ENCODE peak calls at places on chromosomes 13 and 19, in six cellular contexts. One of them, this sample, is unnamed. For H3K27me3, the result is how much of the 10 kb centered on the place peaks cover.

GRCh38 chr19:33638167-33639033 is 16.6 kb downstream of the CHST8 start:
- DNase-seq in ovary: no peak
- DNase-seq in Peyer's patch: no peak
- DNase-seq in esophagus squamous epithelium: no peak
- DNase-seq in prostate gland: no peak
- DNase-seq in adrenal gland: no peak
- DNase-seq in this sample: no peak

GRCh38 chr19:50377517-50377916 is 1.3 kb downstream of the NR1H2 start:
- DNase-seq in esophagus squamous epithelium: no peak
- DNase-seq in prostate gland: no peak
- DNase-seq in adrenal gland: no peak
- DNase-seq in Peyer's patch: no peak
- DNase-seq in ovary: no peak
- DNase-seq in this sample: no peak

GRCh38 chr13:27981006-27981708 is 7.3 kb downstream of the URAD start:
- DNase-seq in esophagus squamous epithelium: no peak
- DNase-seq in prostate gland: no peak
- DNase-seq in ovary: no peak
- DNase-seq in Peyer's patch: no peak
- DNase-seq in adrenal gland: no peak
- DNase-seq in this sample: no peak

GRCh38 chr19:39873385-39873784 is 27.2 kb upstream of the FBL start:
- DNase-seq in esophagus squamous epithelium: no peak
- DNase-seq in ovary: no peak
- DNase-seq in Peyer's patch: no peak
- DNase-seq in adrenal gland: no peak
- DNase-seq in prostate gland: no peak
- DNase-seq in this sample: no peak

GRCh38 chr19:2983351-2984195 is 6.2 kb downstream of the TLE6 start:
- DNase-seq in adrenal gland: peak
- DNase-seq in esophagus squamous epithelium: no peak
- DNase-seq in Peyer's patch: no peak
- DNase-seq in prostate gland: peak
- DNase-seq in ovary: peak
- DNase-seq in this sample: peak

GRCh38 chr19:12821761-12822160 is 12.6 kb downstream of the RTBDN start:
- DNase-seq in prostate gland: no peak
- DNase-seq in Peyer's patch: no peak
- DNase-seq in ovary: no peak
- DNase-seq in adrenal gland: no peak
- DNase-seq in esophagus squamous epithelium: no peak
- DNase-seq in this sample: no peak

GRCh38 chr19:9958451-9958850 is 22.1 kb upstream of the OLFM2 start:
- DNase-seq in adrenal gland: no peak
- DNase-seq in ovary: no peak
- DNase-seq in Peyer's patch: no peak
- DNase-seq in esophagus squamous epithelium: no peak
- DNase-seq in prostate gland: no peak
- DNase-seq in this sample: peak

GRCh38 chr19:38134538-38135149 is 89.4 kb downstream of the DPF1 start:
- DNase-seq in esophagus squamous epithelium: no peak
- DNase-seq in ovary: no peak
- DNase-seq in prostate gland: no peak
- DNase-seq in adrenal gland: no peak
- DNase-seq in Peyer's patch: peak
- DNase-seq in this sample: no peak

GRCh38 chr13:37747071-37747612 is 122.4 kb downstream of the TRPC4 start:
- DNase-seq in adrenal gland: no peak
- DNase-seq in prostate gland: no peak
- DNase-seq in ovary: no peak
- DNase-seq in Peyer's patch: no peak
- DNase-seq in esophagus squamous epithelium: no peak
- DNase-seq in this sample: no peak

GRCh38 chr13:46097015-46097414 is 7.8 kb downstream of the CPB2 start:
- DNase-seq in ovary: no peak
- DNase-seq in Peyer's patch: no peak
- DNase-seq in esophagus squamous epithelium: no peak
- DNase-seq in prostate gland: no peak
- DNase-seq in adrenal gland: no peak
- DNase-seq in this sample: no peak

GRCh38 chr19:35013820-35014754 is 14.0 kb downstream of the GRAMD1A start:
- DNase-seq in esophagus squamous epithelium: no peak
- DNase-seq in prostate gland: no peak
- DNase-seq in adrenal gland: no peak
- DNase-seq in Peyer's patch: peak
- DNase-seq in ovary: no peak
- DNase-seq in this sample: no peak

GRCh38 chr13:21175656-21176194 is 627 bp downstream of the SKA3 start:
- DNase-seq in adrenal gland: no peak
- DNase-seq in Peyer's patch: no peak
- DNase-seq in esophagus squamous epithelium: no peak
- DNase-seq in ovary: no peak
- DNase-seq in prostate gland: no peak
- DNase-seq in this sample: no peak

GRCh38 chr19:47094557-47095517 is 18.7 kb downstream of the ZC3H4 start:
- DNase-seq in Peyer's patch: no peak
- DNase-seq in esophagus squamous epithelium: no peak
- DNase-seq in ovary: peak
- DNase-seq in adrenal gland: no peak
- DNase-seq in prostate gland: no peak
- DNase-seq in this sample: no peak

GRCh38 chr19:39825531-39826076 is 8.4 kb downstream of the DYRK1B start:
- DNase-seq in esophagus squamous epithelium: no peak
- DNase-seq in adrenal gland: no peak
- DNase-seq in prostate gland: no peak
- DNase-seq in Peyer's patch: no peak
- DNase-seq in ovary: no peak
- DNase-seq in this sample: no peak

GRCh38 chr19:46678110-46678732 is 17.2 kb upstream of the DACT3 start:
- DNase-seq in esophagus squamous epithelium: no peak
- DNase-seq in adrenal gland: no peak
- DNase-seq in ovary: no peak
- DNase-seq in Peyer's patch: peak
- DNase-seq in prostate gland: no peak
- DNase-seq in this sample: no peak

GRCh38 chr19:16872728-16873127 is 16.1 kb upstream of the F2RL3 start:
- DNase-seq in esophagus squamous epithelium: no peak
- DNase-seq in Peyer's patch: no peak
- DNase-seq in adrenal gland: no peak
- DNase-seq in prostate gland: no peak
- DNase-seq in ovary: no peak
- DNase-seq in this sample: no peak

GRCh38 chr19:12834976-12835757 is 788 bp upstream of the RTBDN start:
- DNase-seq in Peyer's patch: no peak
- DNase-seq in esophagus squamous epithelium: no peak
- DNase-seq in ovary: no peak
- DNase-seq in prostate gland: no peak
- DNase-seq in adrenal gland: no peak
- DNase-seq in this sample: no peak

GRCh38 chr13:54852831-54853230 is 1824.2 kb downstream of the OLFM4 start:
- DNase-seq in Peyer's patch: no peak
- DNase-seq in esophagus squamous epithelium: no peak
- DNase-seq in adrenal gland: no peak
- DNase-seq in prostate gland: no peak
- DNase-seq in ovary: no peak
- DNase-seq in this sample: no peak

DNA sequence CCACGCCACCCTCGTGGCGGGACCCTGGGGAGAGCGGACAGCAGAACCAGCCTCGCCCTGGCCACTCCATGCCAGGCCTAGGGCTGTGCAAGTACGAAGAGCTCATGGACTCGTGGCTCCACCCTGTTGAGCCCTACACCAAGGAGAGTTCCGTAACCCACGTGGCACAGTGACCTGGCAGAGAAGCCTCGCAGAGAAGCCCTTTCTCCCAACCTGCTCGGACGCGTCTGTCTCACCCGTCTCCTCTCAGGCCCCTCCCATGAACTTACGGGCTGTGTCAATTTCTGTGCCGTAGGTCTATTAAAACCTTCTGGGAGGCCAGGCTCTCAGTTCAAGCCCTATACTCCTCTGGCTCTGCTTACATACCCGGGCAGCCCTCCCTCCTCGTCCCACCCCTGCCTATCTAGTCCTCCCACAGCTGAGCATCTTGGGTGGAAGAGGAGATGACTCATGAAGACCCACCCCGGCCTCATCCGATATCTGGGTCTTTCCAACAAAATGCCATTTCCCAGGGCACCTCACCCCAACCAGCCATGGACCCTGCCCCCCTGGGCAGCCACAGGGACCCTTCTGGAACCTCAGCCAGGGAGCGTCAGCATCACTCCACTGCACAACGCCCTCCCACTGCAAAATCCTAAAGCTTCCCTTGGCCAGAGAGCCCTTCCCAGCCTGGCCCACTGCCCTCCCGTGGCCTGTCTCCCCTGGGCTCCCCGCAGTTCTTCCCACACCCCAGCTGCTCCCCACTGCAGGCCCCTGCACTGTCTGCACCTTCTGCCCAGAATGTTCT is 2.4 kb downstream of the UBXN6 start:
- DNase-seq in esophagus squamous epithelium: no peak
- DNase-seq in prostate gland: peak
- DNase-seq in Peyer's patch: no peak
- DNase-seq in ovary: peak
- DNase-seq in adrenal gland: peak
- DNase-seq in this sample: no peak
- TF ChIP-seq POLR2A in esophagus squamous epithelium: no peak
- TF ChIP-seq POLR2A in prostate gland: peak
- TF ChIP-seq POLR2A in Peyer's patch: no peak
- TF ChIP-seq POLR2A in ovary: no peak
- TF ChIP-seq POLR2A in adrenal gland: peak
- TF ChIP-seq POLR2A in this sample: no peak

GRCh38 chr19:8044018-8044417 is 8.5 kb upstream of the CCL25 start:
- DNase-seq in esophagus squamous epithelium: no peak
- DNase-seq in ovary: no peak
- DNase-seq in prostate gland: no peak
- DNase-seq in adrenal gland: peak
- DNase-seq in Peyer's patch: no peak
- DNase-seq in this sample: no peak

GRCh38 chr19:8050274-8051096 is 2.1 kb upstream of the CCL25 start:
- DNase-seq in Peyer's patch: peak
- DNase-seq in esophagus squamous epithelium: peak
- DNase-seq in adrenal gland: peak
- DNase-seq in prostate gland: peak
- DNase-seq in ovary: peak
- DNase-seq in this sample: peak

GRCh38 chr19:8046569-8047165 is 5.9 kb upstream of the CCL25 start:
- DNase-seq in prostate gland: no peak
- DNase-seq in Peyer's patch: no peak
- DNase-seq in ovary: no peak
- DNase-seq in adrenal gland: no peak
- DNase-seq in esophagus squamous epithelium: no peak
- DNase-seq in this sample: no peak

GRCh38 chr19:8042900-8043299 is 9.7 kb upstream of the CCL25 start:
- DNase-seq in esophagus squamous epithelium: no peak
- DNase-seq in prostate gland: no peak
- DNase-seq in adrenal gland: no peak
- DNase-seq in ovary: no peak
- DNase-seq in Peyer's patch: no peak
- DNase-seq in this sample: no peak

GRCh38 chr19:8045872-8046568 is 6.5 kb upstream of the CCL25 start:
- DNase-seq in adrenal gland: no peak
- DNase-seq in prostate gland: no peak
- DNase-seq in esophagus squamous epithelium: no peak
- DNase-seq in ovary: no peak
- DNase-seq in Peyer's patch: no peak
- DNase-seq in this sample: no peak
- H3K27me3 ChIP-seq in adrenal gland: under half
- H3K27me3 ChIP-seq in prostate gland: under half
- H3K27me3 ChIP-seq in esophagus squamous epithelium: under half
- H3K27me3 ChIP-seq in ovary: under half
- H3K27me3 ChIP-seq in Peyer's patch: under half
- H3K27me3 ChIP-seq in this sample: under half

GRCh38 chr13:51801631-51802099 is 2.3 kb downstream of the DHRS12 start:
- DNase-seq in Peyer's patch: no peak
- DNase-seq in adrenal gland: peak
- DNase-seq in ovary: peak
- DNase-seq in esophagus squamous epithelium: no peak
- DNase-seq in prostate gland: peak
- DNase-seq in this sample: peak
- TF ChIP-seq CTCF in Peyer's patch: no peak
- TF ChIP-seq CTCF in adrenal gland: peak
- TF ChIP-seq CTCF in ovary: no peak
- TF ChIP-seq CTCF in esophagus squamous epithelium: peak
- TF ChIP-seq CTCF in prostate gland: peak
- TF ChIP-seq CTCF in this sample: peak

GRCh38 chr19:18416778-18417249 is 2.4 kb upstream of the SSBP4 start:
- DNase-seq in esophagus squamous epithelium: no peak
- DNase-seq in prostate gland: peak
- DNase-seq in Peyer's patch: no peak
- DNase-seq in adrenal gland: peak
- DNase-seq in ovary: peak
- DNase-seq in this sample: peak

GRCh38 chr19:18417250-18418033 is 1.8 kb upstream of the SSBP4 start:
- DNase-seq in ovary: peak
- DNase-seq in Peyer's patch: no peak
- DNase-seq in esophagus squamous epithelium: no peak
- DNase-seq in adrenal gland: peak
- DNase-seq in prostate gland: no peak
- DNase-seq in this sample: no peak

GRCh38 chr19:18412610-18413239 is 6.5 kb upstream of the SSBP4 start:
- DNase-seq in prostate gland: no peak
- DNase-seq in esophagus squamous epithelium: no peak
- DNase-seq in Peyer's patch: no peak
- DNase-seq in ovary: no peak
- DNase-seq in adrenal gland: peak
- DNase-seq in this sample: no peak

GRCh38 chr19:18414504-18415176 is 4.6 kb upstream of the SSBP4 start:
- DNase-seq in esophagus squamous epithelium: no peak
- DNase-seq in adrenal gland: peak
- DNase-seq in ovary: peak
- DNase-seq in Peyer's patch: no peak
- DNase-seq in prostate gland: no peak
- DNase-seq in this sample: no peak

GRCh38 chr19:18415177-18415867 is 3.9 kb upstream of the SSBP4 start:
- DNase-seq in adrenal gland: peak
- DNase-seq in prostate gland: no peak
- DNase-seq in ovary: peak
- DNase-seq in Peyer's patch: no peak
- DNase-seq in esophagus squamous epithelium: no peak
- DNase-seq in this sample: no peak
- TF ChIP-seq POLR2A in adrenal gland: peak
- TF ChIP-seq POLR2A in prostate gland: peak
- TF ChIP-seq POLR2A in ovary: peak
- TF ChIP-seq POLR2A in Peyer's patch: no peak
- TF ChIP-seq POLR2A in esophagus squamous epithelium: no peak
- TF ChIP-seq POLR2A in this sample: no peak

This sample was measured in breast epithelium.